ENCODE peak calls at places on chromosomes 16 and 17, in ten cellular contexts. C is glutamatergic neuron; I is T-helper 2 cell; Y is CD8-positive, alpha-beta memory T cell; Q is mammary epithelial cell; A is EL; J is BE2C; W is AG08395; U is GF-D8; Z is stimulated activated CD4-positive, alpha-beta T cell treated with anti-CD3 and anti-CD28 coated beads, Interleukin-12 subunit alpha, Interleukin-12 subunit beta, amount 100 ng/mL, for 4 hours. H is an unnamed sample.

GRCh38 chr16:61050547-61050946 is 985.7 kb downstream of the CDH8 start:
- DNase-seq in C (no peak), I (no peak), Y (no peak), Q (no peak), A (no peak), J (no peak), W (no peak), U (no peak), Z (no peak), H (no peak)

GRCh38 chr17:56592487-56593072 is 919 bp upstream of the NOG start:
- DNase-seq in C (peak; percentile 85), I (peak; percentile 41), Y (peak; percentile 58), Q (peak; percentile 61), A (peak; percentile 70), J (peak; percentile 67), W (peak; percentile 80), U (no peak), Z (peak; percentile 71), H (peak; percentile 66)

GRCh38 chr17:63405020-63405419 is 41.1 kb downstream of the CYB561 start:
- DNase-seq in C (no peak), I (no peak), Y (no peak), Q (no peak), A (no peak), J (no peak), W (no peak), U (no peak), Z (no peak), H (no peak)

GRCh38 chr17:142102-142661 is 4.8 kb downstream of the SCGB1C2 start:
- DNase-seq in C (peak; percentile 40), I (no peak), Y (no peak), Q (peak; percentile 11), A (peak; percentile 33), J (peak; percentile 93), W (peak; percentile 34), U (no peak), Z (no peak), H (no peak)

GRCh38 chr17:63622571-63623390 is 564 bp downstream of the MAP3K3 start:
- DNase-seq in C (peak; percentile 80), I (peak; percentile 53), Y (peak; percentile 73), Q (peak; percentile 64), A (peak; percentile 69), J (peak; percentile 81), W (peak; percentile 66), U (peak; percentile 73), Z (peak; percentile 54), H (peak; percentile 77)

GRCh38 chr16:67593288-67593687 is 31.0 kb downstream of the CTCF start:
- DNase-seq in C (no peak), I (no peak), Y (no peak), Q (no peak), A (no peak), J (no peak), W (no peak), U (no peak), Z (no peak), H (no peak)

GRCh38 chr16:66541388-66542360 is 8.2 kb downstream of the TK2 start:
- DNase-seq in C (no peak), I (no peak), Y (no peak), Q (no peak), A (no peak), J (no peak), W (no peak), U (no peak), Z (no peak), H (no peak)

GRCh38 chr17:45411348-45412105 is 21.1 kb downstream of the ARHGAP27 start:
- DNase-seq in C (no peak), I (no peak), Y (no peak), Q (no peak), A (no peak), J (no peak), W (no peak), U (no peak), Z (no peak), H (no peak)

GRCh38 chr16:54936979-54937672 is 6.5 kb downstream of the IRX5 start:
- DNase-seq in C (peak; percentile 77), I (no peak), Y (no peak), Q (peak; percentile 82), A (peak; percentile 59), J (no peak), W (peak; percentile 73), U (peak; percentile 33), Z (no peak), H (peak; percentile 32)

GRCh38 chr17:61175298-61176142 is 224.1 kb upstream of the TBX2 start:
- DNase-seq in C (no peak), I (no peak), Y (no peak), Q (no peak), A (no peak), J (no peak), W (no peak), U (no peak), Z (no peak), H (no peak)

GRCh38 chr16:22213236-22213635 is 7.2 kb downstream of the EEF2K start:
- DNase-seq in C (no peak), I (no peak), Y (no peak), Q (no peak), A (no peak), J (no peak), W (no peak), U (no peak), Z (no peak), H (no peak)

GRCh38 chr16:67441289-67441753 is 10.4 kb downstream of the HSD11B2 start:
- DNase-seq in C (no peak), I (no peak), Y (no peak), Q (no peak), A (no peak), J (peak; percentile 70), W (no peak), U (no peak), Z (no peak), H (no peak)

GRCh38 chr17:27578718-27579085 is 52.3 kb upstream of the LGALS9 start:
- DNase-seq in C (no peak), I (no peak), Y (no peak), Q (peak; percentile 24), A (peak; percentile 27), J (no peak), W (no peak), U (no peak), Z (peak; percentile 25), H (no peak)

GRCh38 chr17:42027961-42028790 is 8.3 kb downstream of the NKIRAS2 start:
- DNase-seq in C (peak; percentile 46), I (no peak), Y (no peak), Q (no peak), A (peak; percentile 28), J (no peak), W (no peak), U (no peak), Z (no peak), H (no peak)

GRCh38 chr17:38403491-38403890 is 24.8 kb upstream of the ARHGAP23 start:
- DNase-seq in C (no peak), I (no peak), Y (no peak), Q (no peak), A (no peak), J (no peak), W (peak; percentile 43), U (no peak), Z (no peak), H (no peak)

GRCh38 chr16:28258571-28258970 is 33.8 kb upstream of the SBK1 start:
- DNase-seq in C (peak; percentile 40), I (no peak), Y (no peak), Q (no peak), A (no peak), J (no peak), W (peak; percentile 40), U (no peak), Z (no peak), H (no peak)

GRCh38 chr17:42124256-42124655 is 1.7 kb downstream of the HSPB9 start:
- DNase-seq in C (no peak), I (no peak), Y (no peak), Q (no peak), A (no peak), J (no peak), W (no peak), U (no peak), Z (no peak), H (no peak)

H was measured in C1 segment of cervical spinal cord.